ENCODE peak calls at places on chromosomes 3 and 15, in seven cellular contexts. One of them, this sample, is unnamed.

GRCh38 chr3:127820221-127820870 is 2.0 kb downstream of the MGLL start:
- DNase-seq in K562: no peak
- DNase-seq in GM12878: peak
- DNase-seq in HCT116: no peak
- DNase-seq in H1: no peak
- DNase-seq in HepG2: no peak
- DNase-seq in SK-N-SH: peak
- DNase-seq in this sample: no peak

GRCh38 chr15:64642875-64643274 is 132.5 kb downstream of the RBPMS2 start:
- DNase-seq in K562: no peak
- DNase-seq in GM12878: no peak
- DNase-seq in HCT116: no peak
- DNase-seq in H1: no peak
- DNase-seq in HepG2: peak
- DNase-seq in SK-N-SH: no peak
- DNase-seq in this sample: no peak

GRCh38 chr3:106183762-106184391 is 315.1 kb upstream of the CBLB start:
- DNase-seq in K562: no peak
- DNase-seq in GM12878: peak
- DNase-seq in HCT116: no peak
- DNase-seq in H1: no peak
- DNase-seq in HepG2: no peak
- DNase-seq in SK-N-SH: no peak
- DNase-seq in this sample: no peak

GRCh38 chr3:54427951-54428871 is 305.9 kb downstream of the CACNA2D3 start:
- DNase-seq in K562: peak
- DNase-seq in GM12878: peak
- DNase-seq in HCT116: peak
- DNase-seq in H1: peak
- DNase-seq in HepG2: peak
- DNase-seq in SK-N-SH: peak
- DNase-seq in this sample: peak

GRCh38 chr3:40930131-40930538 is 269.2 kb upstream of the CTNNB1 start:
- DNase-seq in K562: no peak
- DNase-seq in GM12878: no peak
- DNase-seq in HCT116: no peak
- DNase-seq in H1: no peak
- DNase-seq in HepG2: peak
- DNase-seq in SK-N-SH: no peak
- DNase-seq in this sample: no peak

GRCh38 chr3:187930021-187930420 is 184.8 kb upstream of the BCL6 start:
- DNase-seq in K562: no peak
- DNase-seq in GM12878: no peak
- DNase-seq in HCT116: no peak
- DNase-seq in H1: no peak
- DNase-seq in HepG2: no peak
- DNase-seq in SK-N-SH: no peak
- DNase-seq in this sample: no peak

GRCh38 chr3:194689493-194689901 is 3.8 kb downstream of the FAM43A start:
- DNase-seq in K562: no peak
- DNase-seq in GM12878: no peak
- DNase-seq in HCT116: no peak
- DNase-seq in H1: no peak
- DNase-seq in HepG2: no peak
- DNase-seq in SK-N-SH: no peak
- DNase-seq in this sample: no peak

GRCh38 chr15:92808611-92809063 is 91.5 kb upstream of the CHD2 start:
- DNase-seq in K562: peak
- DNase-seq in GM12878: no peak
- DNase-seq in HCT116: no peak
- DNase-seq in H1: no peak
- DNase-seq in HepG2: no peak
- DNase-seq in SK-N-SH: peak
- DNase-seq in this sample: no peak

GRCh38 chr3:42635111-42635510 is 18.4 kb upstream of the ZBTB47 start:
- DNase-seq in K562: peak
- DNase-seq in GM12878: no peak
- DNase-seq in HCT116: no peak
- DNase-seq in H1: no peak
- DNase-seq in HepG2: no peak
- DNase-seq in SK-N-SH: no peak
- DNase-seq in this sample: no peak

GRCh38 chr3:190826018-190826417 is 36.5 kb downstream of the GMNC start:
- DNase-seq in K562: no peak
- DNase-seq in GM12878: no peak
- DNase-seq in HCT116: no peak
- DNase-seq in H1: no peak
- DNase-seq in HepG2: no peak
- DNase-seq in SK-N-SH: no peak
- DNase-seq in this sample: no peak

GRCh38 chr3:124084398-124084881 is 92.5 kb upstream of the ROPN1 start:
- DNase-seq in K562: no peak
- DNase-seq in GM12878: no peak
- DNase-seq in HCT116: no peak
- DNase-seq in H1: no peak
- DNase-seq in HepG2: no peak
- DNase-seq in SK-N-SH: no peak
- DNase-seq in this sample: no peak

GRCh38 chr15:28915041-28915810 is 29.5 kb downstream of the APBA2 start:
- DNase-seq in K562: no peak
- DNase-seq in GM12878: no peak
- DNase-seq in HCT116: no peak
- DNase-seq in H1: no peak
- DNase-seq in HepG2: no peak
- DNase-seq in SK-N-SH: no peak
- DNase-seq in this sample: no peak

GRCh38 chr15:75661041-75661778 is 13.5 kb downstream of the SNX33 start:
- DNase-seq in K562: no peak
- DNase-seq in GM12878: no peak
- DNase-seq in HCT116: no peak
- DNase-seq in H1: peak
- DNase-seq in HepG2: peak
- DNase-seq in SK-N-SH: no peak
- DNase-seq in this sample: no peak

GRCh38 chr15:80736571-80736970 is 41.5 kb downstream of the ABHD17C start:
- DNase-seq in K562: no peak
- DNase-seq in GM12878: no peak
- DNase-seq in HCT116: no peak
- DNase-seq in H1: no peak
- DNase-seq in HepG2: no peak
- DNase-seq in SK-N-SH: no peak
- DNase-seq in this sample: no peak

GRCh38 chr15:38944551-38944950 is 379.9 kb upstream of the RASGRP1 start:
- DNase-seq in K562: no peak
- DNase-seq in GM12878: no peak
- DNase-seq in HCT116: no peak
- DNase-seq in H1: no peak
- DNase-seq in HepG2: no peak
- DNase-seq in SK-N-SH: no peak
- DNase-seq in this sample: no peak

GRCh38 chr3:72630614-72631344 is 217.5 kb downstream of the SHQ1 start:
- DNase-seq in K562: no peak
- DNase-seq in GM12878: no peak
- DNase-seq in HCT116: no peak
- DNase-seq in H1: no peak
- DNase-seq in HepG2: no peak
- DNase-seq in SK-N-SH: no peak
- DNase-seq in this sample: no peak

GRCh38 chr15:83018477-83018876 is 7.0 kb upstream of the C15orf40 start:
- DNase-seq in K562: no peak
- DNase-seq in GM12878: no peak
- DNase-seq in HCT116: no peak
- DNase-seq in H1: no peak
- DNase-seq in HepG2: no peak
- DNase-seq in SK-N-SH: no peak
- DNase-seq in this sample: no peak

GRCh38 chr3:12336099-12336498 is 47.2 kb downstream of the PPARG start:
- DNase-seq in K562: no peak
- DNase-seq in GM12878: no peak
- DNase-seq in HCT116: no peak
- DNase-seq in H1: no peak
- DNase-seq in HepG2: no peak
- DNase-seq in SK-N-SH: no peak
- DNase-seq in this sample: no peak

GRCh38 chr15:76987896-76988860 is 6.7 kb upstream of the PSTPIP1 start:
- DNase-seq in K562: peak
- DNase-seq in GM12878: peak
- DNase-seq in HCT116: no peak
- DNase-seq in H1: no peak
- DNase-seq in HepG2: no peak
- DNase-seq in SK-N-SH: no peak
- DNase-seq in this sample: no peak

DNA sequence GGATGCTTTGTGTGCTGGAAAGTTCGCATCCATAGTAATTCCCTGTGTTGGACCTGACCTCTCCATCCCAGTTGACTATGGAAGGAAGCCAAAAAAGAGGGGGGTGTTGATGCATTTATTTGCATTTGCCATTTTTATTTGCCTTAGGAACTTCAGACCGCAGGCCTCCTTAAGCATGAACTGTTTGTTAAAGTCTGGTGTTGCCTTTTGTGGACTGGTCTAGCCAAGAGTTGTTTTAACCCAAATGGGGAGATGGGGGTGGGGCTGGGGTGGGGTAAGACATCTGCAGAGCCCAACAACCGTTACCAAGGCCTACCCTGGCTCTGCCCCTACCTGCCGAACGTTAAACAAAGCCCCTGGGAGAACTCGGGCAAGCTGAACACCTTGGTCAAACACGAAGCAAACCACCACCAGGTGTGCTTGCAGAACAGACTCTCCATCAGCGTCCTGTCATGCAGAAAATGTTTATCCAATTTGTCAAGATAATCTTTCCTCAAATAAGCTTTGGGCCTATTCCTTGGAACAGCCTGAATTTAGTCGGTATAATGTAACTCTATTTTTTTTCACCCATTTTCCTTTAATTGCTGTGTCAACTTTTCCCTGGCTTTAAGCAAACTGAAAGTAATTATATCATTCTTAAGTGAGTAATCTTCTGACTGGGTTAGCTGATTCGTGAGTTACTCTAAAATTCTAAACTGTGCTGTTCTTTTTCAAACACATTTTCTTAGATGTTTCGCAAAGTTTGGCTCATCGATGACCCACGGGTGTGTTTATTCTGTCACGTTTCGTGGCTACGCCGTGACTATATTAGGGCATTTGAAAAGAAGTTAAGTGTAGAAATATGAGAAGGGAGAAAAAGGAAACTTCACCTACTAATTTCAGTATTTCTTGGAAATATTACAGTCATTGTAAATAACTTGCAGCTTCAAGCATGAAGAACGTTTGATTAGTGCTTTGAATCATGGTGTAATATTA is 127.5 kb downstream of the SOX2 start:
- DNase-seq in K562: no peak
- DNase-seq in GM12878: no peak
- DNase-seq in HCT116: no peak
- DNase-seq in H1: no peak
- DNase-seq in HepG2: no peak
- DNase-seq in SK-N-SH: no peak
- DNase-seq in this sample: peak
- TF ChIP-seq JUND in K562: no peak
- TF ChIP-seq JUND in GM12878: no peak
- TF ChIP-seq JUND in HCT116: no peak
- TF ChIP-seq JUND in H1: no peak
- TF ChIP-seq JUND in HepG2: no peak
- TF ChIP-seq JUND in SK-N-SH: no peak
- TF ChIP-seq JUND in this sample: peak

GRCh38 chr3:39143051-39143885 is 10.1 kb downstream of the CSRNP1 start:
- DNase-seq in K562: no peak
- DNase-seq in GM12878: no peak
- DNase-seq in HCT116: no peak
- DNase-seq in H1: no peak
- DNase-seq in HepG2: no peak
- DNase-seq in SK-N-SH: no peak
- DNase-seq in this sample: no peak
- TF ChIP-seq JUND in K562: no peak
- TF ChIP-seq JUND in GM12878: no peak
- TF ChIP-seq JUND in HCT116: no peak
- TF ChIP-seq JUND in H1: no peak
- TF ChIP-seq JUND in HepG2: no peak
- TF ChIP-seq JUND in SK-N-SH: no peak
- TF ChIP-seq JUND in this sample: no peak

DNA sequence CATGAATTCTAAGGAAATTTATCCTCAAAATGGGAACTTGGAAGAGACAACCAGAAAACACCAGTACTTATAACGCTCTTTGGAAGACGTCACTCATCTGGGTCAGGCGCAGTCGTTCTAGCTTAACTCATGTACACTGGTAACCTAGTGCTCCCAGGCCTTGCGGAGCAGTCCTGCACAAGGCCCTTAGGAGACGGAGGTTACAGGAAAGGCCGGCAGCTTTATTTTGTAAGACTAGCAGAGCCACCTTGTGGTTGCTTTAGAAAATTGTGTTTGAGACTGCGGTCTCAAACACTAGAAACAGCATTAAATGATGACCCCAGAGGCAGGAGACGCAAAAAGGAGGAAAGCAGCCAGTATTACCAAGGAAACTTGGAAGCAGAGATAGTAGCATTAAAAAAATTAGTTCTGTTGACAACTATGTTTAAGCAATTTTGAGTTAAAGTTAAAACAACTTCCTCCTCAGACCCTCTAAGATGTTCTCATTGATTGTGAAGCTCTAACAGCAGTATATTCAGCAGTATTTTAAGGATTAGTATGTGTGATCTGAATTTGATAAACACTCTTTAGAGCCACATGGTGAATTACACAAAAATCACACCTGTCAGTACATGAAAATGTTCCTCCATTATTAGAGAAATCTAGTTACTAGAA is 141.9 kb upstream of the C2CD4B start:
- DNase-seq in K562: peak
- DNase-seq in GM12878: no peak
- DNase-seq in HCT116: peak
- DNase-seq in H1: no peak
- DNase-seq in HepG2: peak
- DNase-seq in SK-N-SH: peak
- DNase-seq in this sample: peak
- TF ChIP-seq JUND in K562: no peak
- TF ChIP-seq JUND in GM12878: no peak
- TF ChIP-seq JUND in HCT116: no peak
- TF ChIP-seq JUND in H1: no peak
- TF ChIP-seq JUND in HepG2: no peak
- TF ChIP-seq JUND in SK-N-SH: no peak
- TF ChIP-seq JUND in this sample: no peak

DNA sequence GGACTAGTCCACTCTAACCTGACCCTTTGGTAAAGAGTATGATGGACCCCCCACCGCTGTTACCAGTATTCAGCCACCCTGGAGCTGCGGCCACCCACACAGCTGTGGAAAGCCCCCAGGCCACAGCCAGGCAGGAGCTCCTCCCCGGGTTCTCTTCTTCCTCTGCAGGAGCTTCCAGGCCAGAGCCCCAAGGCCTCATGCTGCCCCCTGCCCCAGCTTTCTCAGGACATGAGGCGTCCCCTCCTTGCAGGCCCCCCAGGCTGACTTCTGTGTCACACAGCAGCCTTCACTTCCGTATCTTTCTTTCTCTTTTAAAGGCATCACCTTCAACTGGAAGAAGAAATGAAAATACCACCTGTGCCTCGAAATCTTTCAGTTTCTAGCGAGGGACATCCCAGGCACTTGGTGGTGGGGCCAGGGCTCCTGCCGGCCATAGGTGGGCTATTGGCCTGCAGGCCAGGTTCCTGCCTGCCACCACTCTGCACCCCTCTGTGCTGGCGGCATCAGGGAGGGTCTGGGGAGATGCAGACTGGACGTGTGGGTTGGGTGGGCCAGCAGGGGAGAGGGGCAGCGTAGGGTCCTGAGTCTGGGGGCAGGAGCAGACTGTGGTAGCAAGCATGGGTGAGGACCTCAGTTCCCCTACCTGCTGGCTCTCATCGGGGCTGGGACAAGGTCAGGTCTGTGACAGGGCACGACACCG is 19.9 kb downstream of the KLF13 start:
- DNase-seq in K562: no peak
- DNase-seq in GM12878: no peak
- DNase-seq in HCT116: no peak
- DNase-seq in H1: no peak
- DNase-seq in HepG2: no peak
- DNase-seq in SK-N-SH: no peak
- DNase-seq in this sample: no peak
- TF ChIP-seq JUND in K562: no peak
- TF ChIP-seq JUND in GM12878: no peak
- TF ChIP-seq JUND in HCT116: no peak
- TF ChIP-seq JUND in H1: no peak
- TF ChIP-seq JUND in HepG2: no peak
- TF ChIP-seq JUND in SK-N-SH: no peak
- TF ChIP-seq JUND in this sample: no peak

This sample was measured in T47D.